ENCODE peak calls at places on chromosomes 2 and 18, in nine cellular contexts. Q is natural killer cell; E is IMR-90; D is HCT116; P is K562; U is CD8-positive, alpha-beta T cell; H is heart right ventricle; Y is pancreas; S is activated CD8-positive, alpha-beta T cell treated with anti-CD3 and anti-CD28 coated beads for 36 hours. B is an unnamed sample.

GRCh38 chr2:47429795-47430194 is 26.8 kb downstream of the MSH2 start:
- ATAC-seq in Q (no peak), D (no peak), P (no peak), S (no peak), Y (no peak), E (peak; percentile 40), U (no peak), H (no peak), B (no peak)

GRCh38 chr2:135074216-135074615 is 22.1 kb downstream of the RAB3GAP1 start:
- ATAC-seq in E (no peak), S (no peak), D (no peak), Q (no peak), Y (peak; percentile 83), U (no peak), P (peak; percentile 19), H (peak; percentile 41), B (no peak)

GRCh38 chr2:202311823-202312388 is 46.3 kb downstream of the NOP58 start:
- ATAC-seq in D (no peak), Q (no peak), H (no peak), Y (peak; percentile 77), U (no peak), P (no peak), S (no peak), E (no peak), B (no peak)

GRCh38 chr2:38448692-38449405 is 71.8 kb upstream of the ATL2 start:
- ATAC-seq in U (no peak), H (no peak), Y (no peak), P (peak; percentile 16), S (no peak), Q (no peak), E (no peak), D (no peak), B (no peak)

GRCh38 chr2:152657042-152657441 is 60.2 kb downstream of the PRPF40A start:
- ATAC-seq in Q (no peak), P (no peak), U (no peak), E (no peak), D (no peak), S (peak; percentile 80), Y (no peak), H (no peak), B (no peak)

GRCh38 chr2:133171396-133172004 is 396.8 kb downstream of the NCKAP5 start:
- ATAC-seq in P (no peak), Q (no peak), U (no peak), H (peak; percentile 35), E (peak; percentile 64), S (no peak), Y (peak; percentile 86), D (peak; percentile 54), B (no peak)

GRCh38 chr2:586518-587370 is 90.5 kb downstream of the TMEM18 start:
- ATAC-seq in U (no peak), E (no peak), S (no peak), H (peak; percentile 47), P (no peak), D (no peak), Y (peak; percentile 51), Q (no peak), B (no peak)

GRCh38 chr2:164850235-164850634 is 8.6 kb upstream of the COBLL1 start:
- ATAC-seq in P (no peak), Y (peak; percentile 54), U (no peak), Q (no peak), D (no peak), H (no peak), S (no peak), E (no peak), B (no peak)

GRCh38 chr18:67265464-67266245 is 250.9 kb downstream of the DSEL start:
- ATAC-seq in H (peak; percentile 75), U (peak; percentile 40), Q (peak; percentile 53), D (no peak), E (peak; percentile 84), P (no peak), S (peak; percentile 48), Y (no peak), B (no peak)

GRCh38 chr18:51301376-51301775 is 103.9 kb upstream of the MEX3C start:
- ATAC-seq in H (no peak), E (no peak), D (no peak), Y (no peak), P (no peak), S (no peak), U (no peak), Q (no peak), B (no peak)

GRCh38 chr2:116489292-116489691 is 1325.2 kb upstream of the DDX18 start:
- ATAC-seq in E (no peak), S (no peak), H (no peak), Q (no peak), D (no peak), Y (no peak), U (no peak), P (no peak), B (no peak)
- TF ChIP-seq CTCF in E (no peak), S (no peak), H (no peak), Q (no peak), D (no peak), Y (no peak), U (no peak), P (no peak), B (no peak)

GRCh38 chr18:4605222-4605621 is 150.1 kb upstream of the DLGAP1 start:
- ATAC-seq in H (no peak), Q (no peak), Y (no peak), U (no peak), P (no peak), E (no peak), S (no peak), D (no peak), B (no peak)

GRCh38 chr18:4593895-4594294 is 138.8 kb upstream of the DLGAP1 start:
- ATAC-seq in S (no peak), E (no peak), Y (no peak), P (no peak), Q (no peak), U (no peak), D (no peak), H (no peak), B (no peak)

GRCh38 chr18:4603955-4604354 is 148.8 kb upstream of the DLGAP1 start:
- ATAC-seq in U (no peak), D (no peak), Y (no peak), E (no peak), Q (no peak), H (no peak), P (no peak), S (no peak), B (no peak)

DNA sequence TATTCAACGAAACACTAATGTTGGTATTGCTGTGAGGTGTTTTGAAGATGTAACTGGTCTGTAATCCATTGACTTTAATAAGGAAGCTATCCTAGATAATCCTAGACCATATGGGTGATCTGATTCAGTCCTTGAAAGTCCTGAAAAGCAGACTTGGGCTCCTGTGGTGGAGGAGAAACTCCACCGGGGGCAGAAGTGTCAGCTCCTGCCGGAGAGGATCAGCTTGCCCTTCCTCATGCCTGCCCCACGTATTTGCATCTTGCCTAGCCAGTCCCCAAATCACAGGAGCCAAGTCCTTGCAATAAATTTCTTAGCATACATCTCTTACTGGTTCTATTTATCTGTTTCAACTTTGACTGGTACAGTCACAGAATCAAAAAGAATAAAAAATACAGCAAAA is 144.2 kb upstream of the DLGAP1 start:
- ATAC-seq in P (no peak), U (no peak), E (no peak), H (no peak), Y (no peak), D (no peak), Q (no peak), S (no peak), B (no peak)
- TF ChIP-seq CTCF in P (no peak), U (no peak), E (no peak), H (no peak), Y (no peak), D (no peak), Q (no peak), S (no peak), B (no peak)

DNA sequence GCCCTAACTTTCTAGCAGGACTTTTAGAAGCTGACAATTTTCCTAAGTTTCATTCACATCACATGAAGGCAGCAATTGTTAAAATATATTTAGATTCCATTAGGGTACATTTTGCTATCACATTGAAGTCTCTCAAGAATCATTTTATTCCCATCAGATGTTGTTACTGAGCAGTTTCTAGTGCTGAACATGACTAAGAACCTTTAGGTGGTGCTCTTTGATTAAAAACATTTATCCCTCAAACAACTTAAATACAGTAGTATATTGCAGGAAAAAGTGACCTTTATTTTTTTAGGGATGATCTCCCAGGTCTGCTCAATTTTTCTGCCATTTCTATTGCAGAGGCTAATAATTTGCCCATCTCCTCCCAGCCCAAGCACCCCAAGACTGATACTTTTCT is 22.9 kb upstream of the NARS1 start:
- ATAC-seq in Q (no peak), E (peak; percentile 35), Y (no peak), S (no peak), H (no peak), P (no peak), U (no peak), D (no peak), B (no peak)
- TF ChIP-seq CTCF in Q (no peak), E (peak; percentile 28), Y (no peak), S (no peak), H (peak; percentile 24), P (no peak), U (no peak), D (peak; percentile 7), B (peak; percentile 18)

GRCh38 chr2:127000194-127000593 is 101.5 kb downstream of the TEX51 start:
- ATAC-seq in H (no peak), Q (no peak), D (no peak), S (no peak), Y (no peak), E (no peak), P (no peak), U (no peak), B (no peak)

GRCh38 chr2:127001751-127002150 is 103.1 kb downstream of the TEX51 start:
- ATAC-seq in U (no peak), Q (no peak), E (no peak), D (no peak), Y (no peak), H (no peak), S (no peak), P (no peak), B (no peak)

GRCh38 chr2:127000937-127001336 is 102.2 kb downstream of the TEX51 start:
- ATAC-seq in Y (no peak), S (peak; percentile 80), E (no peak), D (no peak), U (no peak), Q (no peak), H (no peak), P (no peak), B (no peak)

GRCh38 chr2:127004893-127005600 is 101.9 kb downstream of the BIN1 start:
- ATAC-seq in Y (no peak), H (no peak), P (no peak), S (no peak), Q (no peak), E (no peak), D (no peak), U (no peak), B (no peak)

DNA sequence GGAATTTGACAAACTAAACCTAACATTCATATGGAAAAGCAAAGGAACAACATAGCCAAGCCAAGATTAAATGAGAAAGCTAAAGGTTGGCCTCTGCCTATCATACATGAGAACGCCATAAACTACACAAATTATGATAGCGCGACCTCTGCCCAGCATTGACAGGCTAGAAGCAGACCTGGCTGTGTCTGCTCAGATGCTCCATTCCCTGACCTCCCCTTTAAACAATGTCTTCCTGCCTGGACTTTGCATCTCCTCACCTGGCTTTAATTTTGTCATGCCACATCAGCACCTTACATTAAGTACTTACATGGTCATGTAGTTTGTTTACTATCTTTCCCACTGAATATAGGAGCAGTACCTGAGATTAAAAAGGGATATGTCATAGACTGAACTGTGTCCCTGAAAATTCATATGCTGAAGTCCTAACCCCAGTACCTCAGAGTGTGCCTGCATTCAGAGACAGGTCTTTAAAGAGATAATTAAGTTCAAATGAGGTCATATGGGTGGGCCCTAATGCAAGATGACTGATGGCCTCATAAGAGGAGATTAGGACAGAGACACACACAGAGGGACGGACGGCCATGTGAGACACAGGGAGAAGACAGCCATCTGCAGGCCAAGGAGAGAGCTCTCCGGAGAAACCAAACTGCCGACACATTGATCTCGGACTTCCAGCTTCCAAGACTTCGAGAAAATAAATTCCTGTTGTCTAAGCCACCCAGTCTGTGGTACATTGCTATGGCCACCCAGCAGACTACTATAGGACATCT is 103.7 kb downstream of the BIN1 start:
- ATAC-seq in E (no peak), H (no peak), S (no peak), Q (no peak), D (no peak), P (peak; percentile 99), U (no peak), Y (no peak), B (no peak)
- TF ChIP-seq CTCF in E (no peak), H (no peak), S (no peak), Q (no peak), D (no peak), P (peak; percentile 59), U (no peak), Y (no peak), B (no peak)

B was measured in gastroesophageal sphincter.